ENCODE peak calls at places on chromosomes 3 and 15, in five cellular contexts. J is heart left ventricle, H is IMR-90, F is ovary, D is A549. G is an unnamed sample.
A peak's percentile ranks its signal among the peaks of the same experiment; 100 is the strongest.

GRCh38 chr15:58469432-58470353 is 37.9 kb downstream of the LIPC start:
- DNase-seq in J (peak; percentile 52), H (peak; percentile 97), F (peak; percentile 34), D (peak; percentile 69), G (no peak)

GRCh38 chr3:53806182-53807116 is 39.8 kb downstream of the CHDH start:
- DNase-seq in J (peak; percentile 48), H (peak; percentile 82), F (no peak), D (no peak), G (no peak)

GRCh38 chr3:50211930-50212329 is 6.9 kb downstream of the SLC38A3 start:
- DNase-seq in J (no peak), H (peak; percentile 20), F (no peak), D (no peak), G (no peak)

GRCh38 chr3:13877911-13878710 is 1.8 kb downstream of the WNT7A start:
- DNase-seq in J (no peak), H (no peak), F (no peak), D (no peak), G (no peak)

GRCh38 chr15:41559489-41560177 is 621 bp downstream of the TYRO3 start:
- DNase-seq in J (no peak), H (no peak), F (peak; percentile 58), D (no peak), G (peak; percentile 17)

GRCh38 chr3:195080571-195081141 is 190.3 kb downstream of the XXYLT1 start:
- DNase-seq in J (peak; percentile 80), H (no peak), F (no peak), D (no peak), G (peak; percentile 33)

GRCh38 chr3:62554264-62554799 is 181.0 kb upstream of the FEZF2 start:
- DNase-seq in J (no peak), H (no peak), F (no peak), D (peak; percentile 1), G (no peak)

GRCh38 chr3:141275973-141276372 is 44.3 kb downstream of the PXYLP1 start:
- DNase-seq in J (no peak), H (peak; percentile 72), F (no peak), D (peak; percentile 55), G (no peak)

GRCh38 chr15:80645494-80646065 is 49.5 kb upstream of the ABHD17C start:
- DNase-seq in J (no peak), H (peak; percentile 46), F (no peak), D (no peak), G (no peak)

GRCh38 chr3:121803921-121804320 is 30.9 kb downstream of the IQCB1 start:
- DNase-seq in J (no peak), H (no peak), F (no peak), D (no peak), G (no peak)

GRCh38 chr3:36416660-36417059 is 36.4 kb downstream of the STAC start:
- DNase-seq in J (no peak), H (no peak), F (no peak), D (no peak), G (no peak)

GRCh38 chr15:32641517-32642059 is at the start of gene SCG5:
- DNase-seq in J (no peak), H (peak; percentile 49), F (no peak), D (no peak), G (no peak)

GRCh38 chr15:58434334-58434888 is 2.6 kb downstream of the LIPC start:
- DNase-seq in J (no peak), H (no peak), F (no peak), D (no peak), G (no peak)

GRCh38 chr3:30343067-30343831 is 263.2 kb upstream of the TGFBR2 start:
- DNase-seq in J (no peak), H (no peak), F (no peak), D (no peak), G (no peak)

GRCh38 chr3:104598848-104599501 is 767.7 kb upstream of the ALCAM start:
- DNase-seq in J (no peak), H (no peak), F (no peak), D (no peak), G (no peak)

GRCh38 chr15:92843819-92844218 is 56.3 kb upstream of the CHD2 start:
- DNase-seq in J (no peak), H (no peak), F (no peak), D (no peak), G (no peak)

GRCh38 chr3:126713229-126713628 is 9.2 kb downstream of the CHCHD6 start:
- DNase-seq in J (no peak), H (no peak), F (no peak), D (no peak), G (no peak)

GRCh38 chr15:101043011-101043410 is 123.9 kb downstream of the LRRK1 start:
- DNase-seq in J (no peak), H (no peak), F (peak; percentile 12), D (no peak), G (no peak)

GRCh38 chr3:126746395-126747177 is 42.5 kb downstream of the CHCHD6 start:
- DNase-seq in J (peak; percentile 84), H (peak; percentile 74), F (peak; percentile 26), D (peak; percentile 21), G (no peak)

GRCh38 chr3:104553121-104553520 is 813.6 kb upstream of the ALCAM start:
- DNase-seq in J (no peak), H (no peak), F (no peak), D (no peak), G (no peak)

GRCh38 chr15:65828566-65828965 is 36.5 kb upstream of the DENND4A start:
- DNase-seq in J (no peak), H (no peak), F (no peak), D (no peak), G (no peak)

GRCh38 chr3:76664816-76665215 is 375.1 kb upstream of the ROBO2 start:
- DNase-seq in J (no peak), H (peak; percentile 7), F (no peak), D (no peak), G (no peak)

GRCh38 chr3:43921056-43921455 is 230.3 kb downstream of the ABHD5 start:
- DNase-seq in J (no peak), H (no peak), F (no peak), D (no peak), G (no peak)

GRCh38 chr3:46996689-46997452 is 17.4 kb downstream of the NBEAL2 start:
- DNase-seq in J (peak; percentile 29), H (no peak), F (no peak), D (no peak), G (no peak)

GRCh38 chr3:197367081-197367780 is 68.8 kb upstream of the DLG1 start:
- DNase-seq in J (no peak), H (peak; percentile 82), F (no peak), D (peak; percentile 19), G (peak; percentile 70)

GRCh38 chr3:128144512-128144911 is 8.8 kb upstream of the EEFSEC start:
- DNase-seq in J (no peak), H (no peak), F (no peak), D (no peak), G (no peak)

GRCh38 chr3:123949606-123950005 is 11.4 kb downstream of the CCDC14 start:
- DNase-seq in J (no peak), H (peak; percentile 82), F (no peak), D (no peak), G (no peak)

GRCh38 chr3:36489679-36490420 is 109.5 kb downstream of the STAC start:
- DNase-seq in J (no peak), H (no peak), F (no peak), D (no peak), G (no peak)

GRCh38 chr15:25248583-25249235 is 190.1 kb downstream of the UBE3A start:
- DNase-seq in J (peak; percentile 11), H (no peak), F (no peak), D (no peak), G (peak; percentile 35)
- H3K9me3 ChIP-seq in J (no peaks in the 10 kb centered on the region), H (peaks cover 59% of the 10 kb centered on the region), F (no peaks in the 10 kb centered on the region), D (no peaks in the 10 kb centered on the region), G (peaks cover 73% of the 10 kb centered on the region)

GRCh38 chr3:9395570-9396300 is 1.7 kb upstream of the SETD5 start:
- DNase-seq in J (no peak), H (no peak), F (no peak), D (no peak), G (no peak)
- TF ChIP-seq POLR2A in J (no peak), H (no peak), F (no peak), D (no peak), G (no peak)

GRCh38 chr3:114213669-114214541 is 23.5 kb downstream of the ZNF80 start:
- DNase-seq in J (no peak), H (peak; percentile 78), F (no peak), D (no peak), G (no peak)
- H3K4me1 ChIP-seq in J (no peaks in the 10 kb centered on the region), H (no peaks in the 10 kb centered on the region), F (no peaks in the 10 kb centered on the region), D (no peaks in the 10 kb centered on the region), G (no peaks in the 10 kb centered on the region)

DNA sequence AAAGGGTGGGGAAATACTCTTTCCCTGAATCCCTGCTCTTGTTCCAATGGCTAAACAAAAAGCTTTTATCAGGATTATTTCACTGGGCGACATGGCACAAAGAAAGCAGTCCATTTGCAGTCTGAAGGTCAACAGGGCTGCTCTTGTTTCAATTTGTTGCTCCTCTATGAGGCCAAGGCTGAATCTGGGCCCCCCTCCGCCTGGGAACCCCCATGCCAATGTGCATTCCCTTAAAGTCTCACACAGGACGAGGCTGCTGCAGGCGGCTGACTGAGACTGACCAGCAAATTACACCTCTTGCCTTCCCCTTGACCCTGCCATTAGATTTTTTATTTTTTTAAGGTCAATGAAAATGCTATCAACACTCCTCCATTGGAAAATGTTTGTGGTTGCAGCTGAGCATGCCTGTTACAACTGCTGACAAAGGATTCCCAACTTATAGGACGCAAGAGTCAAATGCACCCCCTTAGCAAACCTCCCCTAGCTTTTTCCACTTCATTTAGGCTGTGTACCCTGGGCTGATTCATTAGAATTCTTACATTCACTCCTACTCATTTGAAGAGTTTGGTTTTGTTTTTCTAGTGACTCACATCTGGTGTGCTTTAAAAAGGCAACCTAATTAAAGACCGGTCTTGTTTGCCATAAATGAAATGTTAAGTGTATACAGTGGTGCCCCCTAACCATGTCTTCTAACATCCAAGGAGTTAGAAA is 60.8 kb upstream of the ARHGEF3 start:
- DNase-seq in J (no peak), H (peak; percentile 73), F (no peak), D (no peak), G (no peak)
- H3K9me3 ChIP-seq in J (no peaks in the 10 kb centered on the region), H (no peaks in the 10 kb centered on the region), F (no peaks in the 10 kb centered on the region), D (no peaks in the 10 kb centered on the region), G (no peaks in the 10 kb centered on the region)

DNA sequence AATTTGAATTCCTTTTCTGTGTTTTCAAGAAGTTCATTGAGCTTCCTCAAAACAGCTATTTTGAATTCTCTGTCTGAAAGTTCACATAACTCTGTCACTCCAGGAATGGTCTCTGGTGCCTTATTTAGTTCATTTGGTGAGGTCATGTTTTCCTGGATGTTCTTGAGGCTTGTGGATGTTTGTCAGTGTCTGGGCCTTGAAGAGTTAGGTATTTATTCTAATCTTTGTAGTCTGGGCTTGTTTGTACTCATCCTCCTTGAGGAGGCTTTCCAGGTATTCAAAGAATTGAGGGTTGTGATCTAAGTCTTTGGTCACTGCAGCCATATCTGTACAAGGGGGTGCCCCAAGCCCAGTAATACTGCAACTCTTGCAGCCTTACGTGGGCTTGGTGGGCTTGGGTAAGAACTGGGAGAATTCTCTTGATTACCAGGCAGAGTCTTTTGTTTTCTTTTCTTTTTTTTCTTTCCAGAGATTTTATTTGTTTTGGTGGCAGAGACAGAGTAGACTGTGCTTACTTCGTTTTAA is 19.3 kb upstream of the CCNDBP1 start:
- DNase-seq in J (no peak), H (no peak), F (no peak), D (no peak), G (no peak)
- TF ChIP-seq POLR2A in J (no peak), H (no peak), F (no peak), D (no peak), G (no peak)

G was measured in breast epithelium.